ENCODE peak calls at places on chromosome 13, in nine cellular contexts. O is stimulated activated CD4-positive, alpha-beta T cell treated with anti-CD3 and anti-CD28 coated beads, TNF-alpha, amount 100 ng/mL, for 48 hours; V is activated T-cell treated with anti-CD3 and anti-CD28 coated beads, Interleukin-2, amount 50 U/mL, for 72 hours; L is NCI-H1694 treated with DMSO at 0.1 percent for 48 hours; C is thoracic aorta; P is RWPE1; S is iPS-NIHi11; U is activated CD4-positive, alpha-beta T cell treated with anti-CD3 and anti-CD28 coated beads for 1 hour; Y is GM23338. H is an unnamed sample.

GRCh38 chr13:30115257-30115600 is 192.1 kb downstream of the KATNAL1 start:
- DNase-seq in O (no peak), V (no peak), L (no peak), C (no peak), P (no peak), S (no peak), U (no peak), Y (no peak), H (no peak)

GRCh38 chr13:29594710-29595379 is 643 bp downstream of the SLC7A1 start:
- DNase-seq in O (peak), V (peak), L (no peak), C (peak), P (peak), S (peak), U (peak), Y (peak), H (peak)

GRCh38 chr13:89457977-89458376 is 1786.8 kb downstream of the SLITRK5 start:
- DNase-seq in O (no peak), V (no peak), L (no peak), C (no peak), P (peak), S (peak), U (no peak), Y (no peak), H (no peak)

GRCh38 chr13:72820156-72820897 is 38.4 kb downstream of the PIBF1 start:
- DNase-seq in O (no peak), V (no peak), L (no peak), C (no peak), P (no peak), S (no peak), U (no peak), Y (peak), H (no peak)

GRCh38 chr13:98528663-98529064 is 48.2 kb downstream of the STK24 start:
- DNase-seq in O (no peak), V (peak), L (no peak), C (no peak), P (peak), S (no peak), U (no peak), Y (no peak), H (no peak)

GRCh38 chr13:103607995-103608394 is 541.8 kb upstream of the SLC10A2 start:
- DNase-seq in O (no peak), V (no peak), L (no peak), C (no peak), P (no peak), S (no peak), U (no peak), Y (no peak), H (no peak)

GRCh38 chr13:23433171-23434153 is at the start of gene SACS:
- DNase-seq in O (no peak), V (no peak), L (peak), C (no peak), P (no peak), S (peak), U (no peak), Y (peak), H (no peak)

GRCh38 chr13:109744512-109745051 is 41.8 kb downstream of the IRS2 start:
- DNase-seq in O (no peak), V (no peak), L (no peak), C (no peak), P (no peak), S (no peak), U (no peak), Y (no peak), H (peak)

GRCh38 chr13:113997845-113998751 is 24.2 kb upstream of the C13orf46 start:
- DNase-seq in O (no peak), V (no peak), L (peak), C (peak), P (no peak), S (no peak), U (no peak), Y (no peak), H (peak)

GRCh38 chr13:98103942-98104880 is 38.7 kb upstream of the FARP1 start:
- DNase-seq in O (no peak), V (no peak), L (no peak), C (no peak), P (peak), S (no peak), U (no peak), Y (peak), H (no peak)

GRCh38 chr13:39892731-39893293 is 237.3 kb downstream of the COG6 start:
- DNase-seq in O (peak), V (peak), L (no peak), C (no peak), P (no peak), S (no peak), U (no peak), Y (no peak), H (no peak)

GRCh38 chr13:27012482-27013197 is 159.0 kb downstream of the USP12 start:
- DNase-seq in O (no peak), V (no peak), L (no peak), C (no peak), P (peak), S (no peak), U (no peak), Y (no peak), H (no peak)

GRCh38 chr13:49086711-49087110 is 111.0 kb downstream of the FNDC3A start:
- DNase-seq in O (no peak), V (no peak), L (no peak), C (no peak), P (peak), S (no peak), U (no peak), Y (no peak), H (no peak)

GRCh38 chr13:112885782-112886268 is 83.2 kb upstream of the MCF2L start:
- DNase-seq in O (no peak), V (no peak), L (no peak), C (no peak), P (peak), S (peak), U (no peak), Y (peak), H (peak)

GRCh38 chr13:35926859-35927530 is 204.2 kb downstream of the DCLK1 start:
- DNase-seq in O (no peak), V (no peak), L (no peak), C (no peak), P (no peak), S (no peak), U (no peak), Y (no peak), H (no peak)

GRCh38 chr13:51726446-51727185 is 77.3 kb downstream of the DHRS12 start:
- DNase-seq in O (no peak), V (no peak), L (no peak), C (no peak), P (no peak), S (no peak), U (no peak), Y (no peak), H (no peak)

GRCh38 chr13:26050568-26051230 is 1.1 kb downstream of the SHISA2 start:
- DNase-seq in O (no peak), V (peak), L (no peak), C (no peak), P (no peak), S (peak), U (no peak), Y (peak), H (no peak)

GRCh38 chr13:110307697-110308376 is 753 bp downstream of the COL4A2 start:
- DNase-seq in O (no peak), V (no peak), L (no peak), C (no peak), P (no peak), S (no peak), U (no peak), Y (peak), H (no peak)

GRCh38 chr13:33089311-33089710 is 73.1 kb downstream of the KL start:
- DNase-seq in O (no peak), V (no peak), L (no peak), C (no peak), P (no peak), S (no peak), U (no peak), Y (no peak), H (no peak)

GRCh38 chr13:21812192-21812626 is 141.3 kb downstream of the FGF9 start:
- DNase-seq in O (no peak), V (no peak), L (no peak), C (no peak), P (peak), S (peak), U (no peak), Y (no peak), H (no peak)

H was measured in omental fat pad.